ENCODE peak calls at places on chromosomes 16 and 17, in six cellular contexts. D, O, H, A, F and Y are unnamed samples.

GRCh38 chr17:30969989-30970680 is 704 bp upstream of the RNF135 start:
- DNase-seq in O (no peak), A (peak; percentile 34), F (peak; percentile 55), D (no peak), H (no peak), Y (peak; percentile 53)

GRCh38 chr17:39757931-39758873 is 20.5 kb downstream of the GRB7 start:
- DNase-seq in D (no peak), F (no peak), A (no peak), H (no peak), O (no peak), Y (no peak)

GRCh38 chr16:47142469-47143328 is 1.0 kb downstream of the NETO2 start:
- DNase-seq in D (no peak), H (no peak), A (peak; percentile 15), O (peak; percentile 44), F (peak; percentile 62), Y (peak; percentile 33)

GRCh38 chr17:39600469-39601009 is 7.2 kb downstream of the NEUROD2 start:
- DNase-seq in F (no peak), D (no peak), A (no peak), H (no peak), O (no peak), Y (no peak)

GRCh38 chr17:81323411-81323868 is 28.3 kb upstream of the SLC38A10 start:
- DNase-seq in D (no peak), F (no peak), A (no peak), O (no peak), H (no peak), Y (no peak)

GRCh38 chr17:69539781-69540319 is 125.4 kb downstream of the MAP2K6 start:
- DNase-seq in H (no peak), O (peak; percentile 93), F (no peak), D (no peak), A (no peak), Y (peak; percentile 32)

GRCh38 chr17:6472517-6472916 is 28.3 kb downstream of the PIMREG start:
- DNase-seq in F (no peak), A (no peak), H (no peak), O (no peak), D (no peak), Y (no peak)

GRCh38 chr17:44672479-44673093 is 16.3 kb downstream of the MEIOC start:
- DNase-seq in F (no peak), A (no peak), O (peak; percentile 34), H (no peak), D (peak; percentile 18), Y (no peak)

DNA sequence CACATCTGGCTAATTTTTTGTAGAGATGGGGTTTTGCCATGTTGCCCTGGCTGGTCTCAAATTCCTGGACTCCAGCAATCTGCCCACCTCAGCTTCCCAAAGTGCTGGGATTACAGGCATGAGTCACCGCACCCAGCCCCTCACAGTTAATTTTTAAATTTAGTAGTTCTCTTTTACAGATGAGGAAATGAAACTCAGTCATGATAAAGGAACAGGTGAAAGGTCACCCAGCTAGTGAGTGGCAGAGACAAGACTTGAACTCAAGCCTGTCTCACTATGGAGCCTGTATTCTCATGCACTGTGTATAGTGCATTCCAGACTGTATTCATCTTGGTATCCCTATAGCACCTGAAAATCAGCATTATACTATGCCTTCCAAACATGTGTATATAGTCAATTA is 77.1 kb upstream of the WSB1 start:
- DNase-seq in H (no peak), F (no peak), D (no peak), A (no peak), O (no peak), Y (no peak)
- H3K27ac ChIP-seq in H (no peak overlapping the region), F (no peak overlapping the region), D (no peak overlapping the region), A (no peak overlapping the region), O (no peak overlapping the region), Y (no peak overlapping the region)

GRCh38 chr16:27522173-27522707 is 27.5 kb downstream of the GTF3C1 start:
- DNase-seq in O (no peak), H (no peak), A (no peak), D (no peak), F (no peak), Y (no peak)
- TF ChIP-seq POLR2A in O (no peak), H (no peak), A (no peak), D (no peak), F (no peak), Y (no peak)

GRCh38 chr17:20156196-20157077 is 147.3 kb downstream of the SPECC1 start:
- DNase-seq in D (peak; percentile 38), O (peak; percentile 25), H (no peak), A (peak; percentile 62), F (peak; percentile 59), Y (peak; percentile 50)
- H3K27ac ChIP-seq in D (peak overlapping the region; percentile 60), O (peak overlapping the region; percentile 88), H (peak overlapping the region; percentile 75), A (peak overlapping the region; percentile 69), F (peak overlapping the region; percentile 74), Y (no peak overlapping the region)

GRCh38 chr16:67935096-67935401 is 1.6 kb downstream of the PSMB10 start:
- DNase-seq in H (no peak), O (no peak), F (no peak), D (no peak), A (no peak), Y (no peak)

GRCh38 chr16:67935402-67936123 is 1.1 kb downstream of the PSMB10 start:
- DNase-seq in D (peak; percentile 93), A (peak; percentile 98), F (peak; percentile 98), O (peak; percentile 87), H (peak; percentile 97), Y (peak; percentile 99)

GRCh38 chr16:67934306-67935095 is 2.1 kb downstream of the PSMB10 start:
- DNase-seq in F (no peak), O (no peak), D (no peak), A (no peak), H (no peak), Y (no peak)

GRCh38 chr16:67936876-67937605 is 391 bp upstream of the PSMB10 start:
- DNase-seq in H (no peak), F (peak; percentile 90), A (no peak), O (no peak), D (no peak), Y (peak; percentile 66)

DNA sequence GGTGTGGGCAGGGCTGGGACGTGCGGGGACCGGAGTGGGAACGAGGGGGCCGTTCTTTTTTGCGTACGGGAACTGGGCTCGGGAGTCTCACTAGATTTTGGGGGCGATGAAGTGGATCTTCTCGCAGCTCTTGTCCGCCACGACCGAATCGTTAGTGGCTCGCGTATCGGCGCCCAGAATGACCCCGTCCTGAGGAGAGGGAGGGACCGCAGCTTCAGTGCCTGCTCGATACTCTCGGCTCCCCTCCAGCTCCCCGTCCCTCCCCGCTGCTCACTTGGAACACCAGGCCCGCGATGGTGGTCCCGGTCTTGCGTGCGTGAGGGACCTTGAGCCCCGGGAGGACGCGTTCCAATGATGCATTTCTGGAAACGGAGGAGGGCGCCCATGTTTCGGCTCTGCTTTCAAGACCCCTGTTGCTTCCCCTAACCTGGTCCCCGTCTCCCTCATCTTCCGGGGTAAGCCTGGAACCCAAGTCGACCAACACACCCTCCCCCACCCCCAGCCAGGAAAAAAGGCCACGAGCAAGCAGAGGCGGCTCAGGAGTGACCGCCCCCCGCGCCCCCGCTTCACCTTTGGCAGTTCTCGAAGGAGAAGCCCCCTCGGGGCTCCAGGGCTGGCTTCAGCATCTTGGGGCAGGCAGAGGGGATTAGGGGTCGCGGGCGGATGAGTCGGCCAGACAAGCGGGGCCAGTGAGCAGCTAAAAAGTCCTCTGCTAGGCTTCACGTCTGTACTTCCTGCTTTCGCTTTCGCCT is at the start of gene PSMB10:
- DNase-seq in F (peak; percentile 77), A (peak; percentile 60), H (no peak), D (no peak), O (peak; percentile 72), Y (peak; percentile 40)
- TF ChIP-seq POLR2A in F (no peak), A (peak; percentile 68), H (no peak), D (no peak), O (peak; percentile 18), Y (peak; percentile 42)

GRCh38 chr17:20008242-20009051 is 712 bp upstream of the SPECC1 start:
- DNase-seq in D (no peak), A (peak; percentile 19), O (no peak), F (no peak), H (no peak), Y (no peak)
- H3K27ac ChIP-seq in D (peak overlapping the region; percentile 30), A (no peak overlapping the region), O (no peak overlapping the region), F (no peak overlapping the region), H (peak overlapping the region; percentile 81), Y (no peak overlapping the region)

GRCh38 chr16:30656974-30657865 is 1.0 kb upstream of the FBRS start:
- DNase-seq in D (no peak), O (no peak), F (no peak), H (no peak), A (no peak), Y (peak; percentile 64)
- TF ChIP-seq POLR2A in D (no peak), O (no peak), F (no peak), H (peak; percentile 27), A (no peak), Y (peak; percentile 20)

GRCh38 chr17:67983289-67983688 is 13.0 kb downstream of the C17orf58 start:
- DNase-seq in F (no peak), H (no peak), D (no peak), A (no peak), O (no peak), Y (no peak)
- H3K27ac ChIP-seq in F (no peak overlapping the region), H (no peak overlapping the region), D (no peak overlapping the region), A (no peak overlapping the region), O (no peak overlapping the region), Y (no peak overlapping the region)

GRCh38 chr16:68472581-68472980 is 24.3 kb upstream of the SMPD3 start:
- DNase-seq in F (no peak), O (no peak), D (no peak), H (no peak), A (no peak), Y (no peak)

GRCh38 chr16:68473358-68474064 is 25.2 kb upstream of the SMPD3 start:
- DNase-seq in F (no peak), A (no peak), H (no peak), O (no peak), D (no peak), Y (peak; percentile 91)

GRCh38 chr16:68468849-68469248 is 20.5 kb upstream of the SMPD3 start:
- DNase-seq in H (no peak), F (no peak), D (no peak), A (no peak), O (no peak), Y (no peak)

GRCh38 chr16:68469728-68470460 is 21.6 kb upstream of the SMPD3 start:
- DNase-seq in A (no peak), F (no peak), D (no peak), O (no peak), H (no peak), Y (no peak)

DNA sequence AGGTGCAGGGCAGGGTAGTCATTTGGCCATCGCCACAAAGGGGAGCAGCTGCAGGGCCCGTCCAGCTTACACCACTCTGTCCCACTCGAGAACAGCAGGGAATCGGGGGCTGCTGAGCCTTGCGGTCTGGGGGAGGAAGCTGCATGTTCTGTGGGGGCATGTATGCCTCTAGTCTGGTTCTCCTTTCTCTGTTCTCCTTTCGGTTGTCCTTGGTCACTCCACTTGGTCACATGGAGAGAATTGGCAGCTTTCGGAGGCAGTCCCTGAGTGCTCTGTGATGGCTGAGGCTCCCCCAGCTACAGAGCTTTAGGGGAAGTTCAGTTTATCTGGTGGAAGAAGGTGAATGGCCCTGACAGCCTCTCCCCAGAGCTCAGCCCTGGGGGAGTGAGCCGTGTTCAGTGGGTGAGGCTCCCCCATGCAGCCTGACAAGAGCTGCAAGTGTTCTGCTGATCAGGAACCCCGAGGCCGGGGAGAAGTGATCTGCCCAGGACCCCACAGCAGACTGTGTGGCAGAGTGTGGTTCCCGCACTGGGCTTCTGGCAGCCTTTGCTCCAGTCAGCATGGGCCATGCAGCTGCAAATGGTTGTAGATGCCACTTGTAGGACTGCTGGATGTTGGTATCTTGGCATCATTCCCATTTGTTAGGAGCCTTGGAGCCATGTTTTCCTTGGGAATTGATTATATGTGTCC is 22.3 kb upstream of the SMPD3 start:
- DNase-seq in D (no peak), F (peak; percentile 66), H (no peak), O (no peak), A (no peak), Y (no peak)
- TF ChIP-seq POLR2A in D (no peak), F (no peak), H (no peak), O (no peak), A (no peak), Y (no peak)